ENCODE peak calls at places on chromosomes 1 and 21, in nine cellular contexts. W is heart left ventricle; Z is HCT116; H is GM12878; P is neural progenitor cell; L is NT2/D1; V is CD8-positive, alpha-beta memory T cell; U is naive thymus-derived CD4-positive, alpha-beta T cell; X is colonic mucosa. S is an unnamed sample.

GRCh38 chr1:68969430-68969829 is 472.5 kb upstream of the DEPDC1 start:
- DNase-seq in W (no peak), Z (no peak), H (no peak), P (peak), L (no peak), V (no peak), U (no peak), X (no peak), S (no peak)

GRCh38 chr1:169155675-169156074 is 49.2 kb downstream of the ATP1B1 start:
- DNase-seq in W (no peak), Z (no peak), H (no peak), P (no peak), L (no peak), V (no peak), U (no peak), X (no peak), S (no peak)

GRCh38 chr1:46606255-46606965 is 2.3 kb upstream of the MKNK1 start:
- DNase-seq in W (no peak), Z (no peak), H (no peak), P (no peak), L (no peak), V (no peak), U (no peak), X (no peak), S (no peak)

GRCh38 chr1:66333463-66334232 is 200.3 kb upstream of the SGIP1 start:
- DNase-seq in W (no peak), Z (no peak), H (no peak), P (no peak), L (no peak), V (no peak), U (no peak), X (no peak), S (no peak)

GRCh38 chr1:202860744-202861419 is 28.1 kb downstream of the RABIF start:
- DNase-seq in W (peak), Z (peak), H (no peak), P (peak), L (peak), V (no peak), U (no peak), X (peak), S (peak)

GRCh38 chr1:171138973-171139372 is 46.1 kb upstream of the FMO2 start:
- DNase-seq in W (no peak), Z (no peak), H (no peak), P (no peak), L (no peak), V (no peak), U (no peak), X (no peak), S (no peak)

GRCh38 chr1:216788671-216789070 is 65.4 kb upstream of the ESRRG start:
- DNase-seq in W (no peak), Z (no peak), H (no peak), P (no peak), L (no peak), V (no peak), U (no peak), X (no peak), S (no peak)

GRCh38 chr21:44613386-44614155 is 1.7 kb downstream of the KRTAP10-8 start:
- DNase-seq in W (no peak), Z (no peak), H (no peak), P (no peak), L (no peak), V (no peak), U (no peak), X (no peak), S (no peak)

GRCh38 chr1:227273557-227273956 is 44.7 kb downstream of the CDC42BPA start:
- DNase-seq in W (no peak), Z (no peak), H (no peak), P (peak), L (peak), V (no peak), U (no peak), X (peak), S (no peak)

GRCh38 chr1:153532769-153533599 is 2.8 kb downstream of the S100A6 start:
- DNase-seq in W (peak), Z (peak), H (no peak), P (peak), L (peak), V (peak), U (peak), X (peak), S (peak)

GRCh38 chr21:45543710-45544448 is 1.6 kb upstream of the SLC19A1 start:
- DNase-seq in W (peak), Z (no peak), H (no peak), P (no peak), L (no peak), V (peak), U (no peak), X (peak), S (peak)

GRCh38 chr1:227038401-227038800 is 98.3 kb downstream of the COQ8A start:
- DNase-seq in W (no peak), Z (no peak), H (no peak), P (no peak), L (no peak), V (no peak), U (no peak), X (no peak), S (no peak)

GRCh38 chr1:51733793-51734522 is 117.1 kb downstream of the OSBPL9 start:
- DNase-seq in W (no peak), Z (no peak), H (no peak), P (no peak), L (no peak), V (no peak), U (no peak), X (no peak), S (no peak)

GRCh38 chr1:115251856-115252255 is 86.2 kb downstream of the NGF start:
- DNase-seq in W (no peak), Z (no peak), H (no peak), P (no peak), L (no peak), V (no peak), U (no peak), X (no peak), S (no peak)

GRCh38 chr1:25723250-25723880 is 76.6 kb upstream of the SELENON start:
- DNase-seq in W (no peak), Z (no peak), H (no peak), P (no peak), L (no peak), V (no peak), U (no peak), X (no peak), S (no peak)

GRCh38 chr1:4128616-4129015 is 228.5 kb upstream of the C1orf174 start:
- DNase-seq in W (no peak), Z (no peak), H (no peak), P (no peak), L (no peak), V (no peak), U (no peak), X (no peak), S (no peak)

GRCh38 chr1:67705735-67706454 is 20.9 kb downstream of the GADD45A start:
- DNase-seq in W (no peak), Z (no peak), H (no peak), P (no peak), L (no peak), V (no peak), U (no peak), X (no peak), S (no peak)

GRCh38 chr1:38804062-38804886 is 55.3 kb downstream of the RRAGC start:
- DNase-seq in W (no peak), Z (no peak), H (no peak), P (peak), L (peak), V (no peak), U (no peak), X (no peak), S (no peak)

GRCh38 chr21:39182016-39182415 is 1.2 kb downstream of the PSMG1 start:
- DNase-seq in W (no peak), Z (no peak), H (no peak), P (no peak), L (no peak), V (no peak), U (no peak), X (no peak), S (no peak)

GRCh38 chr1:62882161-62882560 is 98.2 kb downstream of the ATG4C start:
- DNase-seq in W (no peak), Z (no peak), H (no peak), P (peak), L (no peak), V (no peak), U (no peak), X (no peak), S (no peak)

GRCh38 chr1:162632234-162632666 is at the start of gene DDR2:
- DNase-seq in W (peak), Z (no peak), H (no peak), P (no peak), L (no peak), V (no peak), U (no peak), X (peak), S (no peak)

GRCh38 chr1:92736395-92736794 is 48.5 kb downstream of the EVI5 start:
- DNase-seq in W (no peak), Z (no peak), H (no peak), P (no peak), L (no peak), V (no peak), U (no peak), X (no peak), S (no peak)

GRCh38 chr1:119781434-119782210 is 12.9 kb upstream of the HMGCS2 start:
- DNase-seq in W (no peak), Z (no peak), H (no peak), P (no peak), L (no peak), V (no peak), U (no peak), X (no peak), S (no peak)

GRCh38 chr1:180854456-180854855 is 58.2 kb upstream of the KIAA1614 start:
- DNase-seq in W (no peak), Z (no peak), H (no peak), P (peak), L (no peak), V (no peak), U (no peak), X (no peak), S (no peak)

GRCh38 chr1:78370779-78371482 is 119.8 kb upstream of the PTGFR start:
- DNase-seq in W (no peak), Z (no peak), H (no peak), P (no peak), L (no peak), V (no peak), U (no peak), X (no peak), S (no peak)

GRCh38 chr1:201391225-201391624 is 7.9 kb downstream of the LAD1 start:
- DNase-seq in W (no peak), Z (no peak), H (no peak), P (no peak), L (no peak), V (no peak), U (no peak), X (no peak), S (no peak)

GRCh38 chr1:160375788-160376524 is 9.1 kb downstream of the NHLH1 start:
- DNase-seq in W (no peak), Z (no peak), H (no peak), P (peak), L (peak), V (no peak), U (no peak), X (no peak), S (peak)

GRCh38 chr1:44292641-44293040 is 62.4 kb downstream of the ERI3 start:
- DNase-seq in W (no peak), Z (no peak), H (no peak), P (no peak), L (no peak), V (no peak), U (no peak), X (no peak), S (no peak)

GRCh38 chr1:45803299-45803780 is at the start of gene MAST2:
- DNase-seq in W (peak), Z (peak), H (no peak), P (peak), L (peak), V (peak), U (peak), X (peak), S (peak)

GRCh38 chr1:12047120-12047876 is 15.8 kb upstream of the TNFRSF8 start:
- DNase-seq in W (no peak), Z (no peak), H (peak), P (no peak), L (no peak), V (peak), U (no peak), X (no peak), S (peak)

GRCh38 chr21:33019516-33019884 is 6.2 kb upstream of the OLIG2 start:
- DNase-seq in W (no peak), Z (no peak), H (no peak), P (no peak), L (no peak), V (no peak), U (no peak), X (no peak), S (no peak)
- H3K4me3 ChIP-seq in W (peak), Z (no peak), H (no peak), P (peak), L (peak), V (no peak), U (peak), X (no peak), S (no peak)

GRCh38 chr1:84888753-84889152 is 4.3 kb downstream of the LPAR3 start:
- DNase-seq in W (no peak), Z (no peak), H (no peak), P (no peak), L (no peak), V (no peak), U (no peak), X (no peak), S (no peak)

GRCh38 chr1:84896279-84896678 is 3.3 kb upstream of the LPAR3 start:
- DNase-seq in W (no peak), Z (no peak), H (no peak), P (no peak), L (no peak), V (no peak), U (no peak), X (no peak), S (no peak)

GRCh38 chr1:84889437-84889836 is 3.6 kb downstream of the LPAR3 start:
- DNase-seq in W (no peak), Z (no peak), H (no peak), P (no peak), L (no peak), V (no peak), U (no peak), X (no peak), S (no peak)

GRCh38 chr1:84890581-84890980 is 2.4 kb downstream of the LPAR3 start:
- DNase-seq in W (no peak), Z (no peak), H (no peak), P (no peak), L (no peak), V (no peak), U (no peak), X (no peak), S (no peak)

GRCh38 chr1:84892657-84893618 is at the start of gene LPAR3:
- DNase-seq in W (peak), Z (peak), H (no peak), P (peak), L (peak), V (no peak), U (no peak), X (peak), S (no peak)
- H3K4me3 ChIP-seq in W (peak), Z (peak), H (no peak), P (peak), L (peak), V (peak), U (peak), X (peak), S (no peak)

GRCh38 chr1:19484793-19485361 is 462 bp downstream of the CAPZB start:
- DNase-seq in W (no peak), Z (no peak), H (no peak), P (peak), L (no peak), V (no peak), U (no peak), X (no peak), S (peak)

GRCh38 chr1:19481826-19482398 is 3.4 kb downstream of the CAPZB start:
- DNase-seq in W (no peak), Z (no peak), H (no peak), P (no peak), L (no peak), V (no peak), U (no peak), X (no peak), S (no peak)

GRCh38 chr1:19483261-19483660 is 2.1 kb downstream of the CAPZB start:
- DNase-seq in W (no peak), Z (no peak), H (no peak), P (no peak), L (no peak), V (no peak), U (no peak), X (no peak), S (no peak)

GRCh38 chr1:19484338-19484792 is 974 bp downstream of the CAPZB start:
- DNase-seq in W (no peak), Z (no peak), H (no peak), P (peak), L (no peak), V (no peak), U (no peak), X (no peak), S (no peak)

GRCh38 chr1:19483691-19484090 is 1.6 kb downstream of the CAPZB start:
- DNase-seq in W (no peak), Z (no peak), H (no peak), P (no peak), L (no peak), V (no peak), U (no peak), X (no peak), S (no peak)
- H3K4me3 ChIP-seq in W (peak), Z (peak), H (peak), P (peak), L (peak), V (peak), U (peak), X (peak), S (peak)

GRCh38 chr1:20682571-20683236 is 21.5 kb upstream of the DDOST start:
- DNase-seq in W (no peak), Z (no peak), H (no peak), P (no peak), L (no peak), V (no peak), U (no peak), X (no peak), S (no peak)

GRCh38 chr1:20684651-20685050 is 23.5 kb upstream of the DDOST start:
- DNase-seq in W (no peak), Z (no peak), H (no peak), P (no peak), L (no peak), V (no peak), U (no peak), X (no peak), S (no peak)

GRCh38 chr1:20683614-20684013 is 22.4 kb upstream of the DDOST start:
- DNase-seq in W (no peak), Z (no peak), H (no peak), P (no peak), L (no peak), V (no peak), U (no peak), X (no peak), S (no peak)

GRCh38 chr1:20685099-20685662 is 24.0 kb upstream of the DDOST start:
- DNase-seq in W (peak), Z (no peak), H (no peak), P (no peak), L (no peak), V (no peak), U (no peak), X (no peak), S (no peak)

GRCh38 chr1:20684050-20684620 is 23.0 kb upstream of the DDOST start:
- DNase-seq in W (no peak), Z (no peak), H (no peak), P (no peak), L (no peak), V (no peak), U (no peak), X (no peak), S (no peak)
- H3K4me3 ChIP-seq in W (peak), Z (no peak), H (no peak), P (no peak), L (no peak), V (no peak), U (no peak), X (no peak), S (no peak)

GRCh38 chr1:17165823-17166222 is 39.1 kb upstream of the PADI1 start:
- DNase-seq in W (no peak), Z (no peak), H (no peak), P (no peak), L (no peak), V (no peak), U (no peak), X (no peak), S (no peak)
- H3K4me3 ChIP-seq in W (no peak), Z (no peak), H (no peak), P (no peak), L (no peak), V (no peak), U (no peak), X (no peak), S (no peak)

DNA sequence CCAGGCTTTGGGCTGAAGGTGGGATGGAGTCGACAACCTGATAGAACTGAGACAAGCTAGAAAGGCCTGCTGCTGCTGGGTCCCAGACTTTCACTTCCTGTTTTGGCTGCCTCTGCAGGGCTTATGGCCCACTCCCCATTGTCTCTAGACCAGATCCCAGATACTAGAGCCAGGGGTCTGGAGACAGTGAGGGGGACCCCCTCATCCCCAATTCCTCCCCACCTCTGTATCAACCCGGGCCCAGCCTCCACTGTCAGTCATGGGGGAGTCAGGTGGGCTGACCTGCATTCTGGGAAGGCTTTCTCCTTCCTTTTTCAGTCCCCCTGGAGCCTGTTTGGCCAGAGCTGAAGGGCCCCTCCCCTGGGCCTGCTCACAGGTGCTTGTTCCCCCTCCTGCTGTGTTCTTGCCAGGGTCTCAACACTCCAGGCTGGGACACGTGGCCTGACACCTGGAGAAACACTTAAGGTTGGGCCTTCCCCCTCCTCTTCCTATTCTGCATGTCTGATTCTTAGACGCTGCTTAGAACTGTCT is 18.0 kb upstream of the ETV3L start:
- DNase-seq in W (no peak), Z (no peak), H (no peak), P (no peak), L (no peak), V (no peak), U (no peak), X (no peak), S (no peak)
- H3K4me3 ChIP-seq in W (no peak), Z (no peak), H (no peak), P (no peak), L (no peak), V (no peak), U (no peak), X (no peak), S (no peak)

GRCh38 chr1:218347713-218348627 is 2.8 kb downstream of the TGFB2 start:
- DNase-seq in W (no peak), Z (no peak), H (no peak), P (no peak), L (no peak), V (no peak), U (no peak), X (no peak), S (no peak)
- H3K4me3 ChIP-seq in W (no peak), Z (no peak), H (no peak), P (peak), L (peak), V (no peak), U (peak), X (peak), S (no peak)

DNA sequence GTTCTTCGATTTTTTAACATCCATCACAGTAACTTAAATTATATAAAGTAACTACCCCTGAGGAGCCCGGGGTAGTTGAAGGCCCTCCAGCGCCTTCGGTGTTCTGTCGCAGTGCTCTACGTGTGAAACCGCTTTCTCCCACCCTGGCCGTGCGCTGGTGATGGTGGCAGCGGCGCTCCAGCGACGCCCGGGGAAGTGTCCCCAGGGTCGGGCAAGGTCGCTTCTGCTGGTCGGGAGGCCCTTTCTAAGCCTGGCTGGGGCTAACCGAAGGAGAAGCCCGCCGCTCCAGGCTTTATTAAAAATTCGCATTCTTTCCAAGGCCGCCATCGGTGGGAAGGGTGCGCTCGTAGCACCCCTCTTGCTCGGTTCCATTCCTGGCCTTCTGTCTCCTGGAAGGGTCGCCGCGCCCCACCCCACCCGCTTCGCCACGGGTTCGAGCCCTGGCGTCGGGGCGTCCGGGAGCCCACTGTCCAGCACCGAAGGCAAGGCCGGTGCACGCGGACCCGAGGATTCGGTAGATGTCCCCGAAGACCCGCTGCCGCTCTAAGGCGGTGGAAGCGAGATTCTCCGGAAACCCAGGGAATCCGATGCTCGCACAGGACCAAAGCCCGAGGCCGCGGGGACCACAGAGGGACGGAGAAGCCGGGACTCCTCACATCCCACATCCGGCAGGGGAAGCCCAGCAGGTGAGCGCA is 807 bp upstream of the RIPPLY3 start:
- DNase-seq in W (no peak), Z (no peak), H (no peak), P (peak), L (no peak), V (no peak), U (no peak), X (no peak), S (no peak)
- H3K4me3 ChIP-seq in W (no peak), Z (no peak), H (no peak), P (peak), L (peak), V (no peak), U (no peak), X (peak), S (no peak)